ENCODE peak calls at places on chromosomes 3 and 15, in six cellular contexts. Z is adrenal gland, N is heart left ventricle, X is astrocyte, U is uterus, S is H7. J is an unnamed sample. For H3K27me3, the result is how much of the 10 kb centered on the place peaks cover.

GRCh38 chr3:52511509-52511908 is 16.4 kb downstream of the STAB1 start:
- DNase-seq in U (no peak), N (no peak), Z (no peak), S (no peak), X (no peak), J (no peak)

GRCh38 chr3:51836606-51837005 is 24.8 kb upstream of the IQCF2 start:
- DNase-seq in Z (no peak), N (no peak), X (no peak), S (no peak), U (no peak), J (no peak)

GRCh38 chr15:48590704-48591103 is 54.8 kb downstream of the FBN1 start:
- DNase-seq in N (no peak), X (no peak), U (no peak), S (no peak), Z (no peak), J (no peak)

GRCh38 chr3:27097171-27097570 is 272.0 kb downstream of the NEK10 start:
- DNase-seq in X (no peak), Z (no peak), U (no peak), N (no peak), S (no peak), J (no peak)

GRCh38 chr3:97968376-97968775 is 3.9 kb downstream of the RIOX2 start:
- DNase-seq in Z (no peak), X (no peak), S (no peak), N (no peak), U (no peak), J (no peak)

GRCh38 chr3:185549111-185549510 is 3.3 kb downstream of the LIPH start:
- DNase-seq in N (no peak), Z (peak), S (no peak), U (peak), X (peak), J (peak)

GRCh38 chr3:86653801-86654200 is 337.1 kb downstream of the VGLL3 start:
- DNase-seq in N (no peak), X (no peak), S (no peak), Z (no peak), U (no peak), J (no peak)

GRCh38 chr3:169964176-169964575 is 2.4 kb upstream of the SEC62 start:
- DNase-seq in U (no peak), N (no peak), X (peak), S (no peak), Z (no peak), J (peak)

GRCh38 chr3:160471892-160472291 is 22.3 kb upstream of the TRIM59 start:
- DNase-seq in N (no peak), X (no peak), Z (no peak), S (no peak), U (no peak), J (no peak)

GRCh38 chr3:183897606-183898384 is 13.1 kb upstream of the PARL start:
- DNase-seq in N (no peak), S (peak), U (no peak), Z (no peak), X (no peak), J (no peak)

GRCh38 chr3:147152476-147152875 is 253.9 kb downstream of the ZIC4 start:
- DNase-seq in Z (no peak), N (no peak), S (no peak), U (no peak), X (no peak), J (no peak)

GRCh38 chr3:14460342-14461005 is 58.1 kb downstream of the SLC6A6 start:
- DNase-seq in X (peak), U (peak), N (peak), S (no peak), Z (peak), J (peak)

GRCh38 chr3:188051801-188052228 is 102.1 kb upstream of the LPP start:
- DNase-seq in S (no peak), X (peak), N (peak), Z (peak), U (peak), J (peak)

GRCh38 chr3:117103645-117104044 is 394.1 kb downstream of the TUSC7 start:
- DNase-seq in U (no peak), N (no peak), X (no peak), Z (no peak), S (no peak), J (no peak)

GRCh38 chr3:171810278-171811058 is at the start of gene PLD1:
- DNase-seq in X (peak), U (no peak), S (peak), N (peak), Z (peak), J (peak)

GRCh38 chr3:183210862-183211341 is 42.2 kb upstream of the B3GNT5 start:
- DNase-seq in X (no peak), U (no peak), S (no peak), N (no peak), Z (peak), J (no peak)

DNA sequence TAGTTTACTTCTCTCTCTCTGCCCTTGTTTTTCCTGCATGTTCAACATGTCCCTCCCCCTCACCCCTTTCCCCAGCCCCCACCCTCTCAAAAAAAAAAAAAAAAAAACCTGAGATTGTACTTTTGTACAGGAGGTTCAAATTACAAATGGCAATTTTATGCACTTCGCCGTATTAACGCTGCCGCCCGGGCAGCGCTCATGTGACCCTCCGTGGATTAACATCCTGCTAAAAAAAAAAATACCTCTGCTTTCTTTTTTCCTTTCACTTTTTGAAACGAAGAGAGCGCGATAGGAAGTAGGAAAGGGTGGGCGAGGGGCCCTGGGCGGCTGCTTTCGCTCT is 2.3 kb downstream of the NR2F2 start:
- DNase-seq in N (no peak), Z (peak), U (no peak), X (no peak), S (no peak), J (peak)
- H3K27me3 ChIP-seq in N (under half), Z (under half), U (under half), X (under half), S (half or more), J (under half)

GRCh38 chr3:24829011-24829581 is 334.4 kb upstream of the THRB start:
- DNase-seq in U (no peak), S (peak), Z (peak), X (no peak), N (peak), J (peak)
- H3K27me3 ChIP-seq in U (under half), S (half or more), Z (under half), X (under half), N (under half), J (under half)

GRCh38 chr3:4825572-4826236 is 153.5 kb upstream of the BHLHE40 start:
- DNase-seq in N (peak), X (no peak), S (no peak), Z (no peak), U (peak), J (peak)

GRCh38 chr3:4823986-4824947 is 155.0 kb upstream of the BHLHE40 start:
- DNase-seq in S (no peak), Z (no peak), U (no peak), X (no peak), N (no peak), J (no peak)

GRCh38 chr3:4826237-4827100 is 152.8 kb upstream of the BHLHE40 start:
- DNase-seq in N (peak), S (no peak), X (peak), Z (peak), U (peak), J (peak)

GRCh38 chr3:4823385-4823784 is 155.9 kb upstream of the BHLHE40 start:
- DNase-seq in Z (no peak), X (no peak), U (no peak), S (no peak), N (no peak), J (no peak)

DNA sequence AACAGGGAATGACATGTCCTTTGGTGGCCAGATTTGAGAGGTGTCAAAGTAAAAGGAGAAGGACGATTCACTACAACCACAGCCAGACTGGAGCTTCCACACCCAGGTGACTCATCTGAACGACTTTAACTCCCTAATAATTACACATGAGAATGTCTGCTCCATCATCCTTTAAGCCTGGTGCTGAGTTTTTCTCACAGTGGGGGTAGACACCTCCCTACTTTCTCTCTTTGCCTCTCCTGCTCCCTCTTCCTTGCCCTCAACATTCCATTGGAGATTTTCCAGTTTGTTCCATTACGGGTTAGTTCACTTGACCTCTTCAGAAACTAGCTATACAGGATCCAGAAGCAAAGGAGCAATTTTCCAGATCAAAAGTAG is 154.3 kb upstream of the BHLHE40 start:
- DNase-seq in N (no peak), X (peak), U (no peak), S (no peak), Z (no peak), J (peak)
- H3K27me3 ChIP-seq in N (under half), X (under half), U (under half), S (under half), Z (under half), J (under half)

GRCh38 chr15:59940928-59941327 is 63.2 kb upstream of the FOXB1 start:
- DNase-seq in X (no peak), Z (no peak), U (no peak), S (no peak), N (no peak), J (no peak)
- H3K27me3 ChIP-seq in X (under half), Z (under half), U (under half), S (under half), N (under half), J (under half)

DNA sequence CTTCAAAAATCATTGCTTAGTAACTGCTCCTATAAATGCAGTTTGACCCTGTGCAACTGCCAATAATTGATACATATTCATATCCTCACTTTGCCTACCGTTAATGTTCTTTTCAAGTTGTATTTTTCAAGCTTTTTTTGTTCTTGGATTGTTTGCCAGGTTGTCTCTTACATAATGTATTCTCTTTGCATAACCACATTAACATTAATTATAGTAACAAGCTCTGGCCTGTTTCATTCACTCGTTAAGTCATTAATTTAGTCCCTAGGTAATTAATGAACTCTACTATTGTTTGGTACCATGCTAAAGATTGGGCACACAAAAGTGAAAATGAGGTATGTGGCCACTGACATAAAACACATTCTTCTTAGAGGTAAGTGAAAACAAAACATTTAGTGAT is 1338.8 kb downstream of the NSUN3 start:
- DNase-seq in Z (no peak), X (no peak), U (no peak), N (no peak), S (no peak), J (no peak)
- H3K27me3 ChIP-seq in Z (under half), X (under half), U (under half), N (under half), S (under half), J (under half)

GRCh38 chr15:61250613-61251012 is 21.5 kb upstream of the RORA start:
- DNase-seq in S (no peak), X (no peak), U (no peak), Z (no peak), N (no peak), J (no peak)
- H3K27me3 ChIP-seq in S (under half), X (under half), U (under half), Z (under half), N (under half), J (under half)

GRCh38 chr3:139940622-139941021 is 5.6 kb downstream of the CLSTN2 start:
- DNase-seq in U (no peak), S (no peak), N (no peak), Z (no peak), X (no peak), J (no peak)

GRCh38 chr3:139935071-139935865 is at the start of gene CLSTN2:
- DNase-seq in U (peak), Z (peak), X (peak), N (peak), S (peak), J (peak)

GRCh38 chr3:139939681-139940190 is 4.8 kb downstream of the CLSTN2 start:
- DNase-seq in S (no peak), U (no peak), X (no peak), Z (no peak), N (no peak), J (no peak)

GRCh38 chr3:139935866-139936817 is 1.2 kb downstream of the CLSTN2 start:
- DNase-seq in S (peak), Z (peak), U (peak), N (peak), X (no peak), J (peak)

GRCh38 chr3:139937674-139938279 is 2.8 kb downstream of the CLSTN2 start:
- DNase-seq in U (peak), Z (peak), S (peak), X (no peak), N (no peak), J (peak)
- H3K27me3 ChIP-seq in U (under half), Z (under half), S (under half), X (under half), N (under half), J (under half)

GRCh38 chr3:128590948-128591347 is 59.7 kb downstream of the RPN1 start:
- DNase-seq in X (no peak), S (peak), N (no peak), Z (no peak), U (no peak), J (no peak)
- H3K27me3 ChIP-seq in X (under half), S (under half), N (under half), Z (under half), U (under half), J (under half)

GRCh38 chr15:33393552-33393951 is 82.8 kb downstream of the RYR3 start:
- DNase-seq in S (no peak), X (no peak), N (no peak), Z (no peak), U (no peak), J (no peak)

GRCh38 chr15:33395841-33396240 is 85.1 kb downstream of the RYR3 start:
- DNase-seq in X (no peak), Z (no peak), S (no peak), N (no peak), U (no peak), J (peak)

GRCh38 chr15:33395376-33395775 is 84.6 kb downstream of the RYR3 start:
- DNase-seq in U (no peak), Z (no peak), N (no peak), S (no peak), X (no peak), J (peak)

GRCh38 chr15:33396457-33396856 is 85.7 kb downstream of the RYR3 start:
- DNase-seq in N (no peak), X (no peak), Z (no peak), U (no peak), S (no peak), J (no peak)

DNA sequence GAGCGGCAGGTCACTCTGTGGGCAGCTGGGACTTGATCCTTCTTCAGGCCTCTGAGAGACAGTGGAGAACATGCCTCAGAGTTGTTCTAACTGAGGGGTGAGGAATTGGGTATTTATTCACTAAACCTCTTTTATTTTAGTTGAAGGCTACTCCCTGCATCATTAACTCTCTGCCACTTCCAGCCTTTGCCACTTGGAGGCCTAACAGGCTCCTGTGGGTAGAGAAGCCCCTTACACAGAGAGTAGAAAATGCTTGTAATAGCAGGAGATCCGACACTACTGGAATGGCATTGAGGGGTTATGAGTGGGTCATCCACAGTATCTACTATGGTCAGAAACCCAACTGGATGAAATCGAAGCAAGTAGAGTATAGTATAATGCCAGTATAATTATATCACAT is 81.7 kb downstream of the RYR3 start:
- DNase-seq in N (no peak), S (peak), X (no peak), Z (no peak), U (no peak), J (no peak)
- H3K27me3 ChIP-seq in N (under half), S (under half), X (under half), Z (under half), U (under half), J (under half)